ENCODE peak calls at places on chromosomes 3 and 15, in nine cellular contexts. P is upper lobe of right lung, B is WTC11, N is endothelial cell, J is glutamatergic neuron, W is astrocyte of the cerebellum, E is K562, O is fibroblast of lung, H is mesothelial cell of epicardium. X is an unnamed sample.

GRCh38 chr3:24302382-24302781 is 192.3 kb downstream of the THRB start:
- DNase-seq in P (no peak), B (no peak), N (no peak), J (no peak), W (no peak), E (no peak), O (no peak), H (no peak), X (no peak)

GRCh38 chr3:119594066-119594465 is 3.6 kb upstream of the PLA1A start:
- DNase-seq in P (no peak), B (no peak), N (no peak), J (no peak), W (no peak), E (no peak), O (no peak), H (no peak), X (no peak)

GRCh38 chr3:36444909-36445308 is 64.6 kb downstream of the STAC start:
- DNase-seq in P (no peak), B (no peak), N (no peak), J (no peak), W (no peak), E (no peak), O (no peak), H (no peak), X (no peak)

GRCh38 chr3:153404157-153404556 is 242.1 kb downstream of the RAP2B start:
- DNase-seq in P (no peak), B (no peak), N (no peak), J (no peak), W (no peak), E (no peak), O (peak), H (no peak), X (no peak)

GRCh38 chr3:124650798-124651197 is 79.5 kb upstream of the UMPS start:
- DNase-seq in P (no peak), B (no peak), N (no peak), J (no peak), W (no peak), E (no peak), O (no peak), H (no peak), X (no peak)

GRCh38 chr3:133881987-133882825 is 13.5 kb downstream of the RAB6B start:
- DNase-seq in P (peak), B (no peak), N (no peak), J (no peak), W (no peak), E (no peak), O (no peak), H (no peak), X (no peak)

GRCh38 chr15:51634591-51635198 is 12.1 kb upstream of the DMXL2 start:
- DNase-seq in P (no peak), B (no peak), N (no peak), J (no peak), W (no peak), E (peak), O (no peak), H (no peak), X (no peak)

GRCh38 chr3:105119801-105120340 is 246.8 kb upstream of the ALCAM start:
- DNase-seq in P (no peak), B (no peak), N (no peak), J (no peak), W (no peak), E (no peak), O (no peak), H (no peak), X (no peak)

GRCh38 chr3:123880998-123881561 is 3.1 kb downstream of the MYLK start:
- DNase-seq in P (no peak), B (peak), N (peak), J (peak), W (peak), E (peak), O (peak), H (no peak), X (peak)

GRCh38 chr15:48073881-48074280 is 46.9 kb upstream of the SLC24A5 start:
- DNase-seq in P (no peak), B (no peak), N (no peak), J (no peak), W (no peak), E (no peak), O (no peak), H (no peak), X (no peak)

GRCh38 chr15:32659340-32659831 is 17.9 kb downstream of the SCG5 start:
- DNase-seq in P (no peak), B (no peak), N (no peak), J (no peak), W (no peak), E (no peak), O (no peak), H (no peak), X (no peak)

GRCh38 chr3:129238945-129239705 is 10.3 kb upstream of the COPG1 start:
- DNase-seq in P (no peak), B (no peak), N (no peak), J (no peak), W (no peak), E (peak), O (peak), H (no peak), X (no peak)

GRCh38 chr15:77836116-77836798 is 203.5 kb upstream of the LINGO1 start:
- DNase-seq in P (peak), B (no peak), N (no peak), J (no peak), W (peak), E (no peak), O (peak), H (peak), X (no peak)

GRCh38 chr15:52021128-52021671 is 2.2 kb downstream of the MAPK6 start:
- DNase-seq in P (no peak), B (no peak), N (no peak), J (no peak), W (peak), E (peak), O (peak), H (no peak), X (no peak)

GRCh38 chr15:29403778-29404177 is 134.2 kb upstream of the NSMCE3 start:
- DNase-seq in P (no peak), B (peak), N (no peak), J (no peak), W (no peak), E (no peak), O (no peak), H (no peak), X (no peak)
- TF ChIP-seq CTCF in P (no peak), B (no peak), N (no peak), J (no peak), W (no peak), E (no peak), O (no peak), H (no peak), X (no peak)

DNA sequence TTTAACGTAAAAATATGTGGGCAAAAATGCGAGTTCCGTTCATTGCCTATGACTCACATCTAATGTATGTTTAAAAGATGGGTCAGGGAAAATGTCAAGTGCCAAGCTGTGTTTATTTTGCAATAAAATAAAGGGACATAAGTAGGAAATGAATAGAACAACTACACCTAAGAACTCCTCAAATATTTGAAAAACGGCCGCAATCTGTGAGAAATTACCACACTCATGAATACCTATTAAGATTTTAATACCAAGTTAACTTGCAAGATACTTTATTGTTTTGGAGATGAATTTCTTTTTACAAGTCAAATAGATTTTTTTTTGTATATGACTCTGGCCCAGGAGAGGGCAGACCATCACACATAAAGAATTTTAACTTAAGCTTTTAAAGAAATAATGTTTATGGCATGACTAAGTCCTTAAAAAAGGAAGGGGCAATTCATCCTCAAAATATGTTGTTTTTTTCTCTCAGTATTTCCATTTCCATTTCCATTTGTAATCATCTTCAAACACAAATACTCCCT is 152.7 kb downstream of the SUCNR1 start:
- DNase-seq in P (no peak), B (no peak), N (no peak), J (no peak), W (peak), E (peak), O (peak), H (no peak), X (no peak)
- TF ChIP-seq CTCF in P (peak), B (no peak), N (no peak), J (no peak), W (no peak), E (peak), O (peak), H (no peak), X (no peak)

GRCh38 chr15:67181221-67181639 is 73.2 kb downstream of the AAGAB start:
- DNase-seq in P (no peak), B (no peak), N (no peak), J (no peak), W (no peak), E (no peak), O (no peak), H (no peak), X (no peak)
- TF ChIP-seq CTCF in P (no peak), B (no peak), N (no peak), J (no peak), W (no peak), E (peak), O (no peak), H (no peak), X (no peak)

GRCh38 chr3:56775356-56775914 is 26.3 kb downstream of the ARHGEF3 start:
- DNase-seq in P (no peak), B (no peak), N (no peak), J (no peak), W (no peak), E (no peak), O (no peak), H (no peak), X (no peak)

GRCh38 chr3:56771376-56771775 is 30.4 kb downstream of the ARHGEF3 start:
- DNase-seq in P (no peak), B (no peak), N (no peak), J (no peak), W (no peak), E (no peak), O (no peak), H (no peak), X (no peak)

GRCh38 chr3:56775931-56776461 is 25.8 kb downstream of the ARHGEF3 start:
- DNase-seq in P (no peak), B (no peak), N (no peak), J (no peak), W (no peak), E (no peak), O (peak), H (no peak), X (no peak)

GRCh38 chr3:56772926-56773587 is 28.7 kb downstream of the ARHGEF3 start:
- DNase-seq in P (no peak), B (no peak), N (no peak), J (no peak), W (no peak), E (no peak), O (no peak), H (no peak), X (no peak)

GRCh38 chr3:56773588-56774330 is 28.0 kb downstream of the ARHGEF3 start:
- DNase-seq in P (no peak), B (no peak), N (no peak), J (no peak), W (no peak), E (no peak), O (no peak), H (no peak), X (no peak)
- TF ChIP-seq CTCF in P (no peak), B (no peak), N (no peak), J (no peak), W (no peak), E (no peak), O (no peak), H (no peak), X (no peak)

GRCh38 chr3:113277414-113277813 is 66.1 kb downstream of the BOC start:
- DNase-seq in P (no peak), B (no peak), N (no peak), J (no peak), W (no peak), E (no peak), O (no peak), H (no peak), X (no peak)

GRCh38 chr3:113276581-113277080 is 65.3 kb downstream of the BOC start:
- DNase-seq in P (no peak), B (no peak), N (no peak), J (no peak), W (no peak), E (no peak), O (no peak), H (no peak), X (no peak)

GRCh38 chr3:113274959-113275556 is 63.7 kb downstream of the BOC start:
- DNase-seq in P (no peak), B (no peak), N (no peak), J (no peak), W (no peak), E (no peak), O (no peak), H (no peak), X (no peak)

GRCh38 chr3:113274425-113274824 is 63.1 kb downstream of the BOC start:
- DNase-seq in P (no peak), B (no peak), N (no peak), J (no peak), W (no peak), E (no peak), O (no peak), H (no peak), X (no peak)

GRCh38 chr3:113275876-113276580 is 64.7 kb downstream of the BOC start:
- DNase-seq in P (no peak), B (no peak), N (no peak), J (peak), W (peak), E (peak), O (peak), H (no peak), X (peak)
- TF ChIP-seq CTCF in P (no peak), B (no peak), N (no peak), J (no peak), W (peak), E (no peak), O (peak), H (peak), X (peak)

DNA sequence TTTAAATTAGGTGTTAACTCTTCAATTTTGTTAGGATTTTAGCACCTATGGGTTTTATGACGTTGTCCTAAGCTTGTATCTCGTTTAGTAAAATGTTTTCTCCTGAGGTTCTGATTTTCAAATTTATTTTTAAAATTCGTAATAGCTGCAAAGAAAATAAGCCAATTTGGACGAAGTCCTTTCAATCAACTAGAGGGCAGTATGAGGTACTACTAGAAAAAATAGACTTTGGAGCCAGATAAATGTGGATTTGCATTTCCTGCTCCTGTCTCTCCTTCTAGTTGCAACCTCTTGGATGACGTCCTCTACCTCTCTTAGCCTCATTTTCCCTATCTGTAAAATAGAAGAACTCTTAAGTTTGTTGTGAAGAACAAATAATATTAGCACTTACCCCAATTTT is 81.1 kb downstream of the SLTM start:
- DNase-seq in P (no peak), B (no peak), N (no peak), J (no peak), W (no peak), E (peak), O (peak), H (no peak), X (no peak)
- TF ChIP-seq CTCF in P (no peak), B (no peak), N (peak), J (no peak), W (no peak), E (peak), O (peak), H (no peak), X (peak)

DNA sequence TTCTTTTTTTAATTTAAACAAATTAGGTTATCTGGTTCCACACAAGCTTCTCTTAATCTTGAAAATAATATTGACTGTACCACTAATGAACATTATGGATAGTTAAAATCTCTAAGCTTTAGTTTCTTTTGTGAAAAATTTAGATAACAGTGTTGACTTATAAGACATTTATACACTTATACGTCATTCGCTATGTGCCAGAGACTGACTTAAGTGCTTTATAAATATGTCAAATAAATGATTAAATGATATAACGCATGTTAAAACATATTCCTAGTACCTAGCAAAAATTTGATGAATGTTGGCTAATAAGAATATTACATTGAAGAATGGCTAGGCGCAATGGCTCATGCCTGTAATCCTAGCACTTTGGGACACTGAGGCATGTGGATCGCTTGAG is 96.3 kb downstream of the PCCB start:
- DNase-seq in P (no peak), B (no peak), N (no peak), J (no peak), W (no peak), E (no peak), O (no peak), H (no peak), X (no peak)
- TF ChIP-seq CTCF in P (no peak), B (no peak), N (no peak), J (no peak), W (no peak), E (no peak), O (no peak), H (no peak), X (no peak)

GRCh38 chr15:89230277-89230676 is 8.9 kb upstream of the RLBP1 start:
- DNase-seq in P (no peak), B (no peak), N (no peak), J (no peak), W (no peak), E (peak), O (no peak), H (no peak), X (no peak)
- TF ChIP-seq CTCF in P (no peak), B (no peak), N (no peak), J (no peak), W (peak), E (peak), O (peak), H (no peak), X (no peak)

GRCh38 chr3:188955919-188956318 is 215.9 kb upstream of the TPRG1 start:
- DNase-seq in P (no peak), B (no peak), N (no peak), J (no peak), W (no peak), E (no peak), O (peak), H (no peak), X (no peak)
- TF ChIP-seq CTCF in P (no peak), B (no peak), N (no peak), J (no peak), W (no peak), E (no peak), O (no peak), H (no peak), X (no peak)

DNA sequence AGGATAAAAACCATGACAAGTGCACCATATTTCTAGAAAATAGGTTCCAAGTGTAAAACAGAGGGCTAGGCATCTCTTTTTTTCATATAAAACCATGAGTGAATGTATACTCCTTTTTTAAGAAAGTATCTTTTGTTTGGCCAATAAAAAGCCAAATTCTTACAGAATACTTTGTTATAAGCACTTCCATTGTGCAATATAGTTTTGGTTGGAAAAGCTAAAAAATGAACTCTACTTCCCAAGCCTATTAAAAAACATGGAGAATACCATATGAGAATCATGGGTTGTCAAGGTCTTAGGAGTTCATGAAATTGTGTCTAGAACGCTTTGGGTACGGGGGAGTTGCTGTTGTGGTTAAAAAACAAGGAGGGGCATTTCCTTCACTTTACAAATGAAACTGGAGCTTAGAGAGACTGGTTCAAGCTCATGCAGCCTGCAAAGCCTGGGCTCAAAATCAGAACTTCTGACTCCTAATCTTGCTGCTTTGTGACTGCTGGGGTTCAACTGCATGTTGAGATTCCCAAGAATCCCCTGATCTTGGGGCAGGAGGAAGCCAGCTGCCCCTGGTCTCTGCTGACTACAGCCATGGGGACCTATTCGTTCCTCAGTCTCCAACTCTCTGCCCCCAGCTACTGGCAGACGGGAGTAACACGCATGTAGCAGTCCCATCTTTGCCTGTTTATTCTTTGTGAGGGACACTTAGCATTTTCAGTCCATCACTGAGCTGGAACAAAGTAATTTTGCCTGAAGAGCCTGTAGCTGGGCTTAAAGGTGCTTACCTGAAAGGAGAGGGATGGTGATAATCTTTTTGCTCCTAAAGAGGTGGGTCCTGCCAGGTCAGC is 229.1 kb downstream of the CHST2 start:
- DNase-seq in P (no peak), B (no peak), N (no peak), J (no peak), W (no peak), E (peak), O (no peak), H (no peak), X (no peak)
- TF ChIP-seq CTCF in P (no peak), B (no peak), N (no peak), J (no peak), W (peak), E (peak), O (no peak), H (no peak), X (no peak)

X was measured in neural crest cell.